ENCODE peak calls at places on chromosomes 11 and 22, in nine cellular contexts. W is retina; U is EH; J is endothelial cell; Z is GM19239; K is iPS DF 19.7; C is stimulated activated CD4-positive, alpha-beta T cell treated with anti-CD3 and anti-CD28 coated beads, Interleukin-1b, Interleukin-23, amount 100 ng/mL, for 24 hours; R is mucosa of gallbladder; I is osteoblast. D is an unnamed sample.

GRCh38 chr11:20235164-20235563 is 74.9 kb upstream of the DBX1 start:
- DNase-seq in W (no peak), U (no peak), J (no peak), Z (no peak), K (no peak), C (no peak), R (no peak), I (no peak), D (no peak)

GRCh38 chr11:114187173-114187572 is 109.0 kb upstream of the NNMT start:
- DNase-seq in W (no peak), U (no peak), J (no peak), Z (peak), K (no peak), C (no peak), R (no peak), I (no peak), D (no peak)

GRCh38 chr11:43567396-43567975 is 113.1 kb upstream of the HSD17B12 start:
- DNase-seq in W (peak), U (peak), J (no peak), Z (no peak), K (no peak), C (no peak), R (no peak), I (peak), D (no peak)

GRCh38 chr11:47433991-47434786 is 8.0 kb upstream of the PSMC3 start:
- DNase-seq in W (no peak), U (peak), J (no peak), Z (no peak), K (no peak), C (no peak), R (peak), I (peak), D (no peak)

GRCh38 chr11:119489087-119489486 is 66.1 kb upstream of the THY1 start:
- DNase-seq in W (no peak), U (no peak), J (no peak), Z (no peak), K (no peak), C (no peak), R (no peak), I (no peak), D (no peak)

GRCh38 chr22:50032941-50033601 is 20.5 kb upstream of the IL17REL start:
- DNase-seq in W (no peak), U (no peak), J (peak), Z (no peak), K (no peak), C (no peak), R (no peak), I (peak), D (no peak)

GRCh38 chr11:69912911-69913451 is 93.8 kb upstream of the FGF3 start:
- DNase-seq in W (no peak), U (no peak), J (no peak), Z (no peak), K (no peak), C (no peak), R (no peak), I (peak), D (no peak)

GRCh38 chr11:8080674-8081590 is at the start of gene TUB:
- DNase-seq in W (peak), U (peak), J (peak), Z (no peak), K (no peak), C (no peak), R (no peak), I (peak), D (no peak)

GRCh38 chr11:67416416-67417335 is 1.2 kb downstream of the CARNS1 start:
- DNase-seq in W (no peak), U (peak), J (no peak), Z (no peak), K (no peak), C (no peak), R (peak), I (no peak), D (no peak)